ENCODE peak calls at places on chromosomes 11 and 22, in four cellular contexts. O is Caco-2; R is stimulated activated CD8-positive, alpha-beta memory T cell treated with anti-CD3 and anti-CD28 coated beads, Interleukin-4, amount 100 ng/mL, for 1 hour; B is CD4-positive, CD25-positive, alpha-beta regulatory T cell. Q is an unnamed sample.

GRCh38 chr22:29055192-29055830 is 6.3 kb downstream of the C22orf31 start:
- DNase-seq in O (no peak), R (no peak), B (no peak), Q (no peak)

GRCh38 chr22:37907036-37907954 is 1.2 kb downstream of the MICALL1 start:
- DNase-seq in O (no peak), R (no peak), B (no peak), Q (no peak)

GRCh38 chr11:35118906-35119305 is 20.1 kb upstream of the CD44 start:
- DNase-seq in O (no peak), R (no peak), B (no peak), Q (no peak)

GRCh38 chr22:24583972-24584790 is 8.7 kb downstream of the LRRC75B start:
- DNase-seq in O (no peak), R (no peak), B (no peak), Q (no peak)

GRCh38 chr11:24046731-24047130 is 450.1 kb upstream of the LUZP2 start:
- DNase-seq in O (no peak), R (no peak), B (no peak), Q (no peak)

GRCh38 chr22:21032037-21032842 is at the start of gene SLC7A4:
- DNase-seq in O (no peak), R (no peak), B (no peak), Q (peak)

GRCh38 chr11:94077568-94078293 is 50.9 kb upstream of the PANX1 start:
- DNase-seq in O (no peak), R (no peak), B (no peak), Q (no peak)

GRCh38 chr11:122808494-122808893 is 29.8 kb upstream of the CRTAM start:
- DNase-seq in O (no peak), R (no peak), B (no peak), Q (no peak)

GRCh38 chr11:1195690-1196515 is 27.0 kb upstream of the MUC5B start:
- DNase-seq in O (no peak), R (no peak), B (no peak), Q (no peak)

GRCh38 chr11:128346808-128347207 is 240.6 kb downstream of the ETS1 start:
- DNase-seq in O (no peak), R (no peak), B (peak), Q (no peak)

GRCh38 chr11:17905477-17905876 is 107.4 kb downstream of the SERGEF start:
- DNase-seq in O (no peak), R (no peak), B (no peak), Q (no peak)

GRCh38 chr11:115222218-115222862 is 281.9 kb downstream of the CADM1 start:
- DNase-seq in O (no peak), R (no peak), B (peak), Q (no peak)

GRCh38 chr22:39967996-39968968 is 8.1 kb downstream of the TMA7B start:
- DNase-seq in O (no peak), R (no peak), B (no peak), Q (no peak)

GRCh38 chr22:45242778-45243191 is 2.1 kb upstream of the KIAA0930 start:
- DNase-seq in O (no peak), R (no peak), B (no peak), Q (no peak)

GRCh38 chr22:50304528-50305392 is 2.7 kb downstream of the PLXNB2 start:
- DNase-seq in O (no peak), R (no peak), B (no peak), Q (peak)

GRCh38 chr11:45366839-45367238 is 80.7 kb upstream of the SYT13 start:
- DNase-seq in O (no peak), R (no peak), B (no peak), Q (no peak)

GRCh38 chr22:50503475-50504145 is 3.9 kb downstream of the LMF2 start:
- DNase-seq in O (no peak), R (no peak), B (no peak), Q (no peak)

GRCh38 chr22:50246242-50247175 is 1.7 kb upstream of the TUBGCP6 start:
- DNase-seq in O (peak), R (no peak), B (no peak), Q (no peak)

GRCh38 chr11:12285811-12286222 is 91.6 kb upstream of the PARVA start:
- DNase-seq in O (no peak), R (no peak), B (no peak), Q (no peak)

GRCh38 chr11:82829101-82829500 is 71.1 kb downstream of the PRCP start:
- DNase-seq in O (no peak), R (no peak), B (no peak), Q (no peak)

GRCh38 chr11:37905707-37906417 is 1307.8 kb upstream of the RAG2 start:
- DNase-seq in O (no peak), R (no peak), B (no peak), Q (no peak)

GRCh38 chr11:112437096-112437495 is 176.4 kb upstream of the PLET1 start:
- DNase-seq in O (peak), R (no peak), B (no peak), Q (no peak)

GRCh38 chr11:78838417-78838816 is 263.8 kb upstream of the NARS2 start:
- DNase-seq in O (peak), R (no peak), B (no peak), Q (no peak)

GRCh38 chr11:43554148-43554473 is 126.4 kb upstream of the HSD17B12 start:
- DNase-seq in O (no peak), R (no peak), B (no peak), Q (no peak)

GRCh38 chr11:34302046-34302921 is 55.5 kb downstream of the ABTB2 start:
- DNase-seq in O (no peak), R (no peak), B (no peak), Q (no peak)

GRCh38 chr22:37746366-37747089 is 49.7 kb downstream of the TRIOBP start:
- DNase-seq in O (peak), R (no peak), B (peak), Q (no peak)

GRCh38 chr22:24185001-24185500 is 3.8 kb downstream of the SUSD2 start:
- DNase-seq in O (no peak), R (no peak), B (no peak), Q (peak)

GRCh38 chr11:95556342-95557151 is 233.0 kb downstream of the FAM76B start:
- DNase-seq in O (no peak), R (no peak), B (peak), Q (no peak)

GRCh38 chr11:78715639-78716311 is 141.1 kb upstream of the NARS2 start:
- DNase-seq in O (peak), R (no peak), B (peak), Q (peak)

GRCh38 chr11:47533690-47534135 is 19.2 kb downstream of the CELF1 start:
- DNase-seq in O (no peak), R (no peak), B (no peak), Q (no peak)

GRCh38 chr11:115503083-115503885 is 931 bp downstream of the CADM1 start:
- DNase-seq in O (peak), R (no peak), B (no peak), Q (peak)

GRCh38 chr11:29184939-29185890 is 831.6 kb downstream of the KCNA4 start:
- DNase-seq in O (no peak), R (no peak), B (no peak), Q (no peak)

GRCh38 chr11:102476812-102477211 is 24.2 kb upstream of the TMEM123 start:
- DNase-seq in O (no peak), R (no peak), B (peak), Q (no peak)

Q was measured in dorsolateral prefrontal cortex.